ENCODE peak calls at places on chromosomes 3 and 15, in eight cellular contexts. U is GM12865; F is A549; N is CD8-positive, alpha-beta T cell; Q is tibial artery; P is heart right ventricle; M is neuronal stem cell; R is PC-9. W is an unnamed sample.

GRCh38 chr3:109920749-109921148 is 583.4 kb upstream of the DPPA4 start:
- DNase-seq in U (no peak), F (no peak), N (no peak), Q (no peak), P (no peak), M (no peak), R (no peak), W (no peak)

GRCh38 chr3:186432189-186432588 is 70.2 kb upstream of the DGKG start:
- DNase-seq in U (peak), F (no peak), N (no peak), Q (no peak), P (no peak), M (no peak), R (no peak), W (no peak)

GRCh38 chr3:59772416-59773408 is 722.9 kb upstream of the CFAP20DC start:
- DNase-seq in U (peak), F (no peak), N (peak), Q (no peak), P (no peak), M (no peak), R (no peak), W (no peak)

GRCh38 chr3:126903521-126903920 is 79.4 kb upstream of the PLXNA1 start:
- DNase-seq in U (no peak), F (no peak), N (no peak), Q (no peak), P (no peak), M (no peak), R (peak), W (no peak)

GRCh38 chr15:87609474-87609873 is 647.1 kb downstream of the NTRK3 start:
- DNase-seq in U (no peak), F (peak), N (no peak), Q (no peak), P (peak), M (no peak), R (no peak), W (no peak)

GRCh38 chr15:55526559-55527036 is 18.6 kb upstream of the DNAAF4 start:
- DNase-seq in U (peak), F (peak), N (no peak), Q (no peak), P (no peak), M (no peak), R (no peak), W (peak)

GRCh38 chr15:101539492-101539891 is 50.0 kb upstream of the PCSK6 start:
- DNase-seq in U (no peak), F (no peak), N (peak), Q (no peak), P (no peak), M (no peak), R (no peak), W (no peak)

GRCh38 chr15:37009288-37009687 is 91.1 kb downstream of the MEIS2 start:
- DNase-seq in U (no peak), F (no peak), N (no peak), Q (no peak), P (no peak), M (no peak), R (no peak), W (no peak)

GRCh38 chr3:4988815-4989648 is 9.8 kb downstream of the BHLHE40 start:
- DNase-seq in U (no peak), F (peak), N (no peak), Q (peak), P (peak), M (no peak), R (no peak), W (no peak)

GRCh38 chr3:169575381-169575780 is 88.1 kb downstream of the MECOM start:
- DNase-seq in U (no peak), F (no peak), N (no peak), Q (no peak), P (peak), M (no peak), R (no peak), W (no peak)

GRCh38 chr3:169218314-169218983 is 445.1 kb downstream of the MECOM start:
- DNase-seq in U (no peak), F (peak), N (no peak), Q (peak), P (peak), M (no peak), R (peak), W (no peak)

GRCh38 chr3:152460936-152461335 is 192.2 kb downstream of the MBNL1 start:
- DNase-seq in U (no peak), F (no peak), N (no peak), Q (no peak), P (no peak), M (no peak), R (no peak), W (no peak)

GRCh38 chr3:187077085-187077484 is 62.2 kb downstream of the RPL39L start:
- DNase-seq in U (no peak), F (no peak), N (no peak), Q (no peak), P (no peak), M (no peak), R (no peak), W (no peak)

GRCh38 chr3:126511291-126511690 is 6.3 kb downstream of the UROC1 start:
- DNase-seq in U (no peak), F (no peak), N (no peak), Q (no peak), P (no peak), M (no peak), R (no peak), W (no peak)

GRCh38 chr3:97914390-97914789 is 57.8 kb downstream of the RIOX2 start:
- DNase-seq in U (no peak), F (peak), N (no peak), Q (no peak), P (no peak), M (no peak), R (peak), W (no peak)

GRCh38 chr15:42157981-42158765 is 1.7 kb upstream of the PLA2G4F start:
- DNase-seq in U (no peak), F (no peak), N (no peak), Q (no peak), P (no peak), M (no peak), R (no peak), W (no peak)

GRCh38 chr15:100812802-100813201 is 66.8 kb upstream of the ALDH1A3 start:
- DNase-seq in U (no peak), F (no peak), N (no peak), Q (no peak), P (no peak), M (no peak), R (no peak), W (no peak)

GRCh38 chr3:167394003-167394402 is 13.9 kb upstream of the ZBBX start:
- DNase-seq in U (no peak), F (no peak), N (no peak), Q (no peak), P (no peak), M (no peak), R (no peak), W (no peak)

DNA sequence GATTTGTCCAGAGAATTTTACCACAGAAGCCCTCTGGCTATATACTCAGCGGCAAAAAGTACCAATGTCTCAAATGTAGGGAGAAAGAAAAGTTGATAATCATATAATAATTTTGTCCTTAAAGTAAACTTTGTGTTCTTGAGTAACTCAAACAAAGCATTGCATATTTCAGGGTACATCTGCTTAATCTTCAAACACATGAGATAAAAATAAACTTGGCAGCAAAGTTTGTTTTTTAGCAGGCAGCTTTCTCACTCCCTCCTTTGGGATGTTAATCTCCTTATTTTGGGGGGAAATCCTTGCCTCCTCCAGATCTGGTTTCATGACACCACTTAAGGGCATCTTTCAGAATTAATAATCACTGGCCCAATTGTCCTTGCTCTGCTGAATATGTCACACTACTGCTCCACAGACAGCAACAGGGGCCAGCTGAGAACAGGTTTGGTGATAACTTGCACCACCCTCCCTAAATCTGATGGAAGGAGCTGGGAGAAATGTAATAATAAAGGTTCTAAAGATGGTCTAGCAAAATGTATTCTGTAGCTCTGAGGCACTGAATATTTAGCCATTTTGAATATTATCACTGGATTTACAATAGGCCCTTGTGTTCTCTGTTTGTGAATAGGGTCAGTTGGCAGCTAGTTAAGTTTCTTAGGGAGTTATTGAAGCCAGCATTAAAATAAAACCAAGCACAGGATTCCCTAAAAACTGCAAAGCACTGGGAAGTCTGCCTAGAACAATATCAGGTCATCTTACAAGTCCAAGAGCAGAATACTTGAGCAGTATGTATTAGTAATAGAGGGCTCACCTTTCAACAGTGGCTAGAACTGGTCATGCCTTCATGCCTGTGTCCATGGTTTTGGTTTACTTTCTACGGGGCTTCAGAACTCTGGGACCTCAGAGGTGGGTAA is 79.2 kb downstream of the EFL1 start:
- DNase-seq in U (no peak), F (no peak), N (no peak), Q (no peak), P (no peak), M (no peak), R (no peak), W (no peak)
- H3K4me3 ChIP-seq in U (no peak), F (no peak), N (no peak), Q (no peak), P (no peak), M (no peak), R (no peak), W (no peak)

GRCh38 chr3:69353492-69353891 is 32.4 kb downstream of the FRMD4B start:
- DNase-seq in U (peak), F (no peak), N (no peak), Q (peak), P (peak), M (no peak), R (no peak), W (no peak)
- H3K4me3 ChIP-seq in U (peak), F (no peak), N (no peak), Q (peak), P (peak), M (no peak), R (no peak), W (no peak)

GRCh38 chr3:58009026-58009748 is 965 bp downstream of the FLNB start:
- DNase-seq in U (peak), F (no peak), N (peak), Q (no peak), P (no peak), M (no peak), R (no peak), W (no peak)

GRCh38 chr3:58009749-58010535 is 1.7 kb downstream of the FLNB start:
- DNase-seq in U (no peak), F (peak), N (no peak), Q (no peak), P (no peak), M (no peak), R (peak), W (no peak)

GRCh38 chr3:58012302-58012701 is 4.1 kb downstream of the FLNB start:
- DNase-seq in U (peak), F (no peak), N (no peak), Q (no peak), P (no peak), M (no peak), R (no peak), W (no peak)

GRCh38 chr3:58011580-58011979 is 3.4 kb downstream of the FLNB start:
- DNase-seq in U (no peak), F (no peak), N (no peak), Q (no peak), P (no peak), M (no peak), R (no peak), W (no peak)

DNA sequence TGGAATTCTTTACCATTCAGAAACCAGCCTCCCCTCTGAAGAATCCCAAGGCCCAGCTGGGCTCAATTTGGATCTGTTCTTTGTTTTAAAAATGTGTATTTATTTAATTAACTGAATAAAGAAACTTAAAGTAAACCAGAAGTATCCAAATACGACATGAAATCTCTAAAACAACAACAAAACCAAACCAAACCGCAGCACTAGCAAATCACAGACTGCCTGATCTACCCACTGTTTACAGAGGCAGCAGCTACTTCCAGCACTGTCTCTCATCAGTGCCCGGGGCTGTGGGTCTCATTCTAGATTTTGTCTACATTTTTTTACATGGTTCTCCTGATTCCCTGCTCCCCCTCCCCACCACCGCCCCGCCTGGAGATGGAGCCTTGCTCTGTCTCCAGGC is 2.3 kb downstream of the FLNB start:
- DNase-seq in U (no peak), F (no peak), N (no peak), Q (no peak), P (no peak), M (no peak), R (no peak), W (no peak)
- H3K4me3 ChIP-seq in U (no peak), F (peak), N (peak), Q (peak), P (peak), M (no peak), R (peak), W (no peak)

GRCh38 chr3:42090973-42091731 is at the start of gene TRAK1:
- DNase-seq in U (no peak), F (no peak), N (no peak), Q (no peak), P (peak), M (no peak), R (no peak), W (no peak)
- H3K4me3 ChIP-seq in U (no peak), F (no peak), N (no peak), Q (peak), P (peak), M (no peak), R (no peak), W (no peak)

GRCh38 chr3:30681276-30682211 is 75.1 kb downstream of the TGFBR2 start:
- DNase-seq in U (no peak), F (no peak), N (no peak), Q (no peak), P (peak), M (peak), R (no peak), W (no peak)
- H3K4me3 ChIP-seq in U (no peak), F (no peak), N (no peak), Q (no peak), P (no peak), M (no peak), R (no peak), W (no peak)

GRCh38 chr15:63507878-63508818 is 3.8 kb downstream of the USP3 start:
- DNase-seq in U (peak), F (no peak), N (no peak), Q (no peak), P (no peak), M (no peak), R (no peak), W (no peak)

GRCh38 chr15:63504247-63504978 is at the start of gene USP3:
- DNase-seq in U (peak), F (peak), N (peak), Q (peak), P (peak), M (peak), R (peak), W (peak)

GRCh38 chr15:63505842-63506222 is 1.4 kb downstream of the USP3 start:
- DNase-seq in U (no peak), F (no peak), N (no peak), Q (no peak), P (no peak), M (no peak), R (no peak), W (no peak)

GRCh38 chr15:63504979-63505841 is 817 bp downstream of the USP3 start:
- DNase-seq in U (peak), F (peak), N (peak), Q (peak), P (peak), M (peak), R (peak), W (no peak)

GRCh38 chr15:63506537-63507035 is 2.2 kb downstream of the USP3 start:
- DNase-seq in U (peak), F (peak), N (no peak), Q (no peak), P (no peak), M (no peak), R (no peak), W (no peak)
- H3K4me3 ChIP-seq in U (peak), F (peak), N (peak), Q (peak), P (peak), M (no peak), R (peak), W (peak)

GRCh38 chr3:185151959-185152432 is 864 bp downstream of the C3orf70 start:
- DNase-seq in U (no peak), F (no peak), N (no peak), Q (peak), P (peak), M (no peak), R (no peak), W (no peak)

GRCh38 chr3:185149591-185149990 is 3.3 kb downstream of the C3orf70 start:
- DNase-seq in U (no peak), F (no peak), N (no peak), Q (peak), P (peak), M (no peak), R (no peak), W (no peak)

GRCh38 chr3:185150561-185150960 is 2.3 kb downstream of the C3orf70 start:
- DNase-seq in U (no peak), F (no peak), N (no peak), Q (no peak), P (no peak), M (no peak), R (no peak), W (no peak)

GRCh38 chr3:185152433-185153169 is at the start of gene C3orf70:
- DNase-seq in U (peak), F (peak), N (no peak), Q (peak), P (peak), M (peak), R (peak), W (no peak)

DNA sequence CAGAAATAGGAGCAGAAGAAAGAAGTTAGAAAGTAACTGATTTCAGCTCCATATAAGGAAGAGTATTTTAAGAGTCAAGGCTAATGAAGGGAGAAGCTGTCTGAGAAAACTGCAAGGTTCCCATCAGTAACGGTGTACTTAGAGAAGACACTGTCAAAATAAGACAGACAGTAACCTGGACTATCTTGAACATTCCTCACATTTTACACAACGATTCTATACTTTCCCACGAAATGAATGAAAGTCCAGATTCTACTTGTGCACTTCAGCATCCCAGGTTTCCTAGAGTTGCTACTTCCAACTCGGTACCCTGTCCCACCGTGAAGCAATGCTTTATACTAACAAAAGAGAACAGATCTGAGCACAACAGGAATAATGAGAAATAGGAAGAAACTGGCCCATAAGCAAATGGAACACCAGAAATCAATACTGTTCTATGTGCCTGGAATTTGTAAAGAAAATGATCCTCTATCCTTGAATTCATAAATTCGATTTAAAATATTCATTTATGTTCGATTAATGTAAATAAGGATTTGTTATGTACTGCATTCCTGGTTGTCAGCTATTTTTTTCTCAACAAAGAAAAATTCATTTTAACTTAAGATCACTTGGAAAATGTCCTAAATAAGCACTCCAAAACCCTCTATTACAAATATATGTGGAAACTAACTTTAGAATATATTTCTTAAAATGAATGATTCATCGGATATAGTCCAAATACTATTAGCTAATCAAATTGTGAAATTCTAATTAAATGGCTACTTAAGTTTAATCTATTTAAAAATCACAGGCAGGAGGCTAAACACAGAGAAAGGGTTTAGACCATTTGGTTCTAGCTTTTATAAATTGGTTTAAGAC is 1.5 kb downstream of the C3orf70 start:
- DNase-seq in U (no peak), F (no peak), N (no peak), Q (no peak), P (no peak), M (no peak), R (no peak), W (no peak)
- H3K4me3 ChIP-seq in U (no peak), F (no peak), N (no peak), Q (peak), P (peak), M (no peak), R (no peak), W (no peak)

GRCh38 chr15:97962263-97962662 is 1.8 kb downstream of the ARRDC4 start:
- DNase-seq in U (no peak), F (no peak), N (no peak), Q (no peak), P (no peak), M (no peak), R (no peak), W (no peak)
- H3K4me3 ChIP-seq in U (no peak), F (no peak), N (no peak), Q (no peak), P (peak), M (no peak), R (peak), W (no peak)

DNA sequence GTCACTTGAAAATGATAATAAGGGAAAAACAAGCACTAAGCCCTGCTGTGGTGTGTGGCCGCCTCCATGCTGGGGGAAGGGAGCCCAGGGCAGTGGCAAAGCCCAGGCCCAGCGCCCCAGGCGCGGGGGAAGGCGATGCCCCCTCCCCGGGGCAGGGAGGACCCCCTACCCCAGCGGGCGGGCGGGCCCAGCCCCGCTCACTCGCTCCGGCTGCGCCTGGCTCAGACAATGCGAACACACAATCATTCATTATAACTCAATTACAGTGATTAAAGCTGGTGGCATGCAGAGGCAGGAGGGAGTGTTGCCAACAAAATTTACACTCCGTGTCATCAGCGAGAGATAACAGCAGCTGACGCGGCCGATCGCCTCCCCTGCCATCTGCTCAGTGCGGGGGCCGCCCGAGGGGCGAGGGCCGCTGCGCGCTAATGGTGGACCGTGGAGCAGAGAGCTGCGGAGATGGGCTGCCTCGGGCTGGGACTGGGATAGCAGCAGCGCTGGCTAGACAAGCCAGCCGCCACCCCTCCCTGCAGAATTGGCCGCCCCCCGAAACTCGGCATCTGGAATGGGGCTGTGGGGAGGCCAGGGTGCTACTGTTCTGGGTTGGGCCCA is 64.1 kb downstream of the TLE3 start:
- DNase-seq in U (no peak), F (no peak), N (no peak), Q (no peak), P (no peak), M (no peak), R (no peak), W (no peak)
- H3K4me3 ChIP-seq in U (no peak), F (no peak), N (no peak), Q (no peak), P (no peak), M (no peak), R (no peak), W (no peak)